ENCODE peak calls at places on chromosomes 11 and 22, in nine cellular contexts. A is heart right ventricle, D is fibroblast of lung, W is IMR-90, B is PC-3, I is breast epithelium, T is heart left ventricle, N is HCT116, V is tibial nerve. C is an unnamed sample.

GRCh38 chr11:133162228-133162627 is 370.1 kb downstream of the OPCML start:
- DNase-seq in V (no peak), D (no peak), W (no peak), B (no peak), I (no peak), A (no peak), N (no peak), T (no peak), C (no peak)

GRCh38 chr11:34525098-34525497 is 11.5 kb upstream of the ELF5 start:
- DNase-seq in V (no peak), I (no peak), T (no peak), D (no peak), W (no peak), N (no peak), B (no peak), A (no peak), C (no peak)

GRCh38 chr22:36644333-36644757 is 59.2 kb downstream of the CACNG2 start:
- DNase-seq in B (peak), W (peak), A (no peak), T (no peak), I (no peak), N (peak), D (peak), V (peak), C (peak)

GRCh38 chr11:45320366-45320765 is 34.2 kb upstream of the SYT13 start:
- DNase-seq in I (no peak), T (no peak), W (no peak), V (no peak), D (no peak), A (no peak), B (no peak), N (no peak), C (no peak)

GRCh38 chr11:4825132-4825531 is 4.0 kb downstream of the OR51F2 start:
- DNase-seq in A (no peak), I (no peak), N (no peak), W (no peak), B (no peak), D (no peak), V (no peak), T (no peak), C (no peak)

GRCh38 chr11:6249822-6250555 is 9.6 kb upstream of the CCKBR start:
- DNase-seq in D (peak), T (peak), I (no peak), V (no peak), A (peak), W (peak), N (peak), B (peak), C (peak)

GRCh38 chr11:94823127-94823732 is 55.1 kb downstream of the AMOTL1 start:
- DNase-seq in I (no peak), N (no peak), V (no peak), W (no peak), B (no peak), A (no peak), D (no peak), T (no peak), C (no peak)

GRCh38 chr11:117940736-117941135 is 11.5 kb upstream of the TMPRSS13 start:
- DNase-seq in V (no peak), W (no peak), T (no peak), A (no peak), I (no peak), B (no peak), D (no peak), N (no peak), C (no peak)

GRCh38 chr11:61874460-61874809 is 16.9 kb downstream of the FADS3 start:
- DNase-seq in I (no peak), A (peak), N (no peak), T (peak), W (no peak), B (peak), D (no peak), V (no peak), C (no peak)

GRCh38 chr11:106917973-106918372 is 100.3 kb downstream of the GUCY1A2 start:
- DNase-seq in V (no peak), N (peak), T (no peak), W (peak), D (no peak), A (no peak), B (peak), I (no peak), C (no peak)

GRCh38 chr11:28887681-28888080 is 779.5 kb downstream of the METTL15 start:
- DNase-seq in A (no peak), W (no peak), T (no peak), I (no peak), D (peak), B (no peak), V (no peak), N (no peak), C (no peak)

GRCh38 chr11:133712235-133712634 is 133.1 kb downstream of the SPATA19 start:
- DNase-seq in A (no peak), B (no peak), T (no peak), D (no peak), I (no peak), V (no peak), W (no peak), N (no peak), C (no peak)

GRCh38 chr11:103183981-103184592 is 74.9 kb downstream of the DYNC2H1 start:
- DNase-seq in W (no peak), I (no peak), D (peak), B (no peak), T (no peak), N (no peak), A (no peak), V (no peak), C (no peak)

GRCh38 chr11:122392508-122392907 is 263.0 kb upstream of the UBASH3B start:
- DNase-seq in I (no peak), N (no peak), W (no peak), A (no peak), T (no peak), V (no peak), B (no peak), D (no peak), C (no peak)

GRCh38 chr22:20040801-20041200 is 19.9 kb downstream of the TANGO2 start:
- DNase-seq in D (no peak), W (no peak), B (no peak), V (no peak), T (no peak), A (no peak), I (no peak), N (no peak), C (no peak)

GRCh38 chr11:108669711-108670110 is 4.8 kb downstream of the DDX10 start:
- DNase-seq in B (no peak), D (peak), T (no peak), V (no peak), I (no peak), N (no peak), W (no peak), A (no peak), C (peak)

GRCh38 chr11:55942785-55943392 is 6.7 kb upstream of the OR5I1 start:
- DNase-seq in D (peak), A (no peak), B (peak), V (peak), W (peak), I (no peak), T (no peak), N (peak), C (peak)

GRCh38 chr22:44990810-44991209 is 19.0 kb downstream of the PHF21B start:
- DNase-seq in I (no peak), N (no peak), D (no peak), A (no peak), W (no peak), B (no peak), V (no peak), T (no peak), C (no peak)

GRCh38 chr11:60264644-60265043 is 15.8 kb upstream of the MS4A4A start:
- DNase-seq in W (no peak), I (no peak), A (no peak), B (no peak), V (no peak), T (no peak), N (no peak), D (no peak), C (no peak)

GRCh38 chr22:37148031-37148651 is 1.6 kb downstream of the IL2RB start:
- DNase-seq in N (no peak), A (no peak), T (no peak), V (no peak), D (no peak), W (no peak), I (no peak), B (no peak), C (no peak)

GRCh38 chr11:114135737-114136151 is 76.2 kb downstream of the ZBTB16 start:
- DNase-seq in B (no peak), T (no peak), D (peak), A (no peak), W (no peak), V (no peak), N (no peak), I (no peak), C (no peak)

GRCh38 chr22:49009359-49010063 is 818.2 kb downstream of the BRD1 start:
- DNase-seq in I (no peak), B (no peak), V (no peak), N (no peak), A (no peak), D (no peak), W (no peak), T (no peak), C (no peak)

GRCh38 chr11:124970925-124971324 is 16.9 kb downstream of the CCDC15 start:
- DNase-seq in V (no peak), T (no peak), A (no peak), B (peak), W (peak), I (no peak), D (peak), N (peak), C (peak)

GRCh38 chr11:76200006-76200940 is 6.0 kb downstream of the WNT11 start:
- DNase-seq in B (no peak), V (no peak), W (no peak), T (no peak), D (no peak), A (peak), I (no peak), N (no peak), C (no peak)

GRCh38 chr11:19872526-19873135 is 160.0 kb downstream of the NAV2 start:
- DNase-seq in A (no peak), T (no peak), V (no peak), N (no peak), D (no peak), I (no peak), W (no peak), B (no peak), C (no peak)

GRCh38 chr11:74397531-74398243 is 546 bp downstream of the PGM2L1 start:
- DNase-seq in D (peak), N (peak), I (no peak), B (peak), A (peak), V (no peak), T (no peak), W (peak), C (peak)

GRCh38 chr22:40178417-40179409 is 988 bp downstream of the TNRC6B start:
- DNase-seq in A (peak), I (no peak), D (peak), N (no peak), V (peak), T (no peak), B (peak), W (peak), C (peak)

DNA sequence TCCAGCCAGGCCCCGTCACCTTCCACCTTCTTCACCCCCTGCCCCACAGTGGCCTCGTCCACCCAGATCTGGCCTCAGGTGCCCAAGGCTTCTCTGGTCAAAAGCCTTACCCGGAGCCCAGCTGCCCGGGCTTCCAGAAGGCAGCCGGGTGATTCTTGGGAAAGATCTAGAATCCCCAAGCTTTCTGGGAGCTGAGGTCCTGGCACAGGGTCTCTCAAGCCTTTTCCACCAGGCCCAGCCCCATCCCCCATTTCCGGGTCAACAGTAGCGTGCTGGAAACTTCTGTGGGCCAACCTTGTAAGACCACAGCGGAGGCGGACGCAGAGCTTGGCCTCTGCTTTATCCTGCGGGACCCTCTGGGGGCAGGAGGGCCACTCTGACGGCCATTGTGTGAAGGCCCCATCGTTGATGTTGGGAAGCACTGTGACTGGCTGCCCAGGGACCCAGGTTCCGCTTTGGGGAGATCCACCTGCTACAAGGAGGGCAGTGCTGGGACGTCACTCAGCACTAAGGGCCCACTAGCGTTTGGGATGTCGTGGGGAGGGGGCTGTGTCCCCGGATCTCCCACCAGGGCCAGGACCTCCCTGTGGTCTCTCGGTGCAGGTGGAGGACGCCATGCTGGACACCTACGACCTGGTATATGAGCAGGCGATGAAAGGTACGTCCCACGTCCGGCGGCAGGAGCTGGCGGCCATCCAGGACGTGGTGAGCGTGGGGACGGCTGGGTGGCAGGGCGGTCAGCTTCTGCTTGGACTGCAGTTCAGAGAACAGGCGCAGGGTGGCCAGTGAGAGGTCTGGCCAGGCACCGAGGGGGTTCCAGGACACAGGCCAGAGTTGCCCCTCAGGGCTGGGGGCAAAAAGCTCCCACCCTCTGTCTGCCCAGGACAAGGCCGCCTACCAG is 11.5 kb downstream of the TSPAN32 start:
- DNase-seq in I (no peak), B (no peak), D (no peak), T (peak), V (no peak), A (peak), W (no peak), N (no peak), C (no peak)
- H3K27ac ChIP-seq in I (no peak), B (no peak), D (no peak), T (peak), V (peak), A (peak), W (no peak), N (no peak), C (no peak)

DNA sequence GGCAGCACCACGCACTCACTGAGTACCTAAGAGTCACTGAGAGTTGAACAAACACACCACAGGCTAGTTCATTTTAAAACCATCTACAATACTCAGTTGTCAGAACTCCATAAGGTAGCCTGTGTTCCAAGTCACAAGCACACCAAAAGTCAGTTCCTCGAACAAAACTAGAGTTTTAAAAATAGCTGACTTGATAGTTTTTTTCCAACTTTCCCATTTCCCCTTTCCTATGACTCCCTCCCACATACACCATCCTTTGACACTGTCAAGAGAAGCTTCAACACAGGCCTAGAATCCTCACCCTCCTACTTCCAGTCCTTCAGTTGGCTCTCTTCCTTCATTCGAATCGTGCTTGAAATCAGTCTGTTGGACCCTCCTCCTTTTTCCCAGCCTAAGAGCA is 105.7 kb upstream of the AKIP1 start:
- DNase-seq in W (no peak), N (no peak), B (no peak), T (no peak), A (no peak), V (no peak), I (no peak), D (no peak), C (no peak)
- H3K4me3 ChIP-seq in W (no peak), N (no peak), B (no peak), T (no peak), A (no peak), V (no peak), I (no peak), D (no peak), C (no peak)

GRCh38 chr11:130904380-130904779 is 11.9 kb downstream of the SNX19 start:
- DNase-seq in T (no peak), N (no peak), W (no peak), B (peak), I (no peak), D (peak), A (no peak), V (no peak), C (no peak)
- TF ChIP-seq CTCF in T (peak), N (peak), W (peak), B (peak), I (no peak), D (peak), A (peak), V (no peak), C (peak)

GRCh38 chr22:43827926-43828710 is 16.0 kb upstream of the EFCAB6 start:
- DNase-seq in A (no peak), D (no peak), W (no peak), B (no peak), T (peak), N (no peak), V (no peak), I (no peak), C (no peak)
- H3K27ac ChIP-seq in A (peak), D (no peak), W (peak), B (no peak), T (peak), N (no peak), V (no peak), I (no peak), C (no peak)

GRCh38 chr11:71239581-71239980 is 12.8 kb downstream of the SHANK2 start:
- DNase-seq in W (no peak), D (no peak), A (no peak), N (no peak), T (no peak), I (no peak), B (no peak), V (no peak), C (no peak)

GRCh38 chr11:71238941-71239340 is 13.4 kb downstream of the SHANK2 start:
- DNase-seq in D (no peak), I (no peak), N (no peak), B (no peak), V (no peak), T (no peak), A (no peak), W (no peak), C (no peak)

GRCh38 chr11:71241721-71242259 is 10.6 kb downstream of the SHANK2 start:
- DNase-seq in D (no peak), I (no peak), T (no peak), B (no peak), W (no peak), V (no peak), N (no peak), A (no peak), C (no peak)

GRCh38 chr11:71240061-71240690 is 12.2 kb downstream of the SHANK2 start:
- DNase-seq in T (no peak), B (no peak), I (no peak), N (no peak), D (no peak), W (no peak), A (no peak), V (no peak), C (no peak)

DNA sequence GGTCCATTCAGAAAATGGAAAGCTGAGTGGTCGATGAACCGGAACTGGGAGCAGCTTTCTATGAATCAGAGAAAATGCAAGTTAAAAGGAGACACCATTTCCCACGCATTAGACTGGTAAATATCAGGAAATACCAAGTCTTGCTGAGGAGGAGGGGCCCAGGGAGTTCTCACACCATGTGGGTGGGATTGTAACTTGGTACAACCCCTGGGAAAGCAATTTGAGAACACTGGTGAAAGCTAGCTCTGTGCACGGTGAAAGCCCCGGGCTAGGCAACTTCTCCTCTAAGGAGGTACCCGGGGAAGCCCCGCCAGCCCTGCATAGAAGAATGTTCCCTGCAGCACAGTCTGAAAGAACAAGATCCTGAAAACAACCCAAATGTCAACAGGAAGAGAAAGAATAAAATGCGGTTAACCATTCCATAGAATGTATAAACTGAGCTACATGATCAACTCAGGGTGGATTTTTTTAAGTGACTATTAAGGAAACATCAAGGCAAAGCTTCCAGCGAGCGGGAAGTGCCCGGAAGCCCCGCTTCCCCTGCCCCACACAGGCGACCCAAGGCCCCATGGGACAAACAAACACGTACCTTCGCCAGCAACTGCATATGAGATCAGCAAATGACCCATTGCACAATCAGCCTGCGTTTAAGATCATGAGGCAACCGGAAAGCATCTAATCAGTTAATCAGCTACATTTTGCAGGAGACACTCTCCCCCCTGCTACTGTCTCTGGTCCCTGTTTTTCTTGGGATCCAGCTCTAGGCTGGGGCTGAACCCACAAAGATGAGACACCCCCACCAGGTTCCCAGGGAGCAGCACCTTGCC is 11.3 kb downstream of the SHANK2 start:
- DNase-seq in W (peak), A (no peak), D (peak), T (no peak), I (peak), V (peak), B (no peak), N (no peak), C (peak)
- H3K4me3 ChIP-seq in W (peak), A (no peak), D (no peak), T (no peak), I (no peak), V (no peak), B (no peak), N (no peak), C (peak)

DNA sequence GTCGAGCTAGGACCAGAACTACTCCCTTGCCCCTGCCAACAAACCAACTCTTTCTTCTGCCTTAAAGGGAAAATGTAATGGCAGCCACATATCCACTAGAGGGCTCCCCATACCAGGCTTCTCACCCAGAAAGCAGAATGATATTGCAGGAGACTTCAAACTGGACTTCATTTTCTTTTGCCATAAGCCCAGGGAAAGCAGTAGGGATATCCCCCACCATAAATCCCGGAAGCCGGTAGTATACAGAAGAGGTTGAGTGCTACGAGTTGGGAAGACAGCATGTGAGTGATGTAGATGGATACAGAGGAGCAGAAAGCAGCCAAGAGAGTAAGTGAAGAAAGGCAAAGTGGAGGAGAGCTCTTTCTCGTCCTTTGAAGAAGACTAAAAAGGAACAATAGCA is 12.1 kb downstream of the PLAAT5 start:
- DNase-seq in N (peak), B (peak), V (peak), W (peak), T (peak), D (peak), I (peak), A (no peak), C (peak)
- TF ChIP-seq CTCF in N (peak), B (peak), V (peak), W (peak), T (peak), D (peak), I (peak), A (peak), C (peak)

C was measured in brain microvascular endothelial cell.